ENCODE peak calls at places on chromosomes 16 and 17, in six cellular contexts. T, C, U, A, N and H are unnamed samples. For H3K27me3 and H3K36me3, the result is how much of the 10 kb centered on the place peaks cover.

GRCh38 chr16:55367301-55367745 is 43.3 kb downstream of the IRX6 start:
- DNase-seq in T (no peak), C (no peak), U (no peak), A (no peak), N (no peak), H (no peak)

GRCh38 chr17:17112628-17113200 is 70.5 kb downstream of the MPRIP start:
- DNase-seq in T (no peak), C (no peak), U (no peak), A (no peak), N (no peak), H (no peak)

GRCh38 chr16:21179983-21180365 is 21.5 kb downstream of the LDAF1 start:
- DNase-seq in T (no peak), C (no peak), U (no peak), A (no peak), N (no peak), H (no peak)

GRCh38 chr16:57141822-57142631 is 43.8 kb downstream of the PSME3IP1 start:
- DNase-seq in T (no peak), C (no peak), U (no peak), A (no peak), N (no peak), H (no peak)

GRCh38 chr16:87897563-87898505 is 28.5 kb upstream of the SLC7A5 start:
- DNase-seq in T (no peak), C (peak), U (no peak), A (no peak), N (no peak), H (no peak)

GRCh38 chr17:38598536-38598935 is 7.2 kb downstream of the SRCIN1 start:
- DNase-seq in T (no peak), C (peak), U (no peak), A (peak), N (peak), H (peak)

GRCh38 chr16:57041182-57042156 is 50.9 kb upstream of the CPNE2 start:
- DNase-seq in T (no peak), C (peak), U (no peak), A (no peak), N (peak), H (no peak)

GRCh38 chr17:10295728-10296343 is 77.0 kb downstream of the MYH13 start:
- DNase-seq in T (no peak), C (peak), U (peak), A (peak), N (peak), H (peak)

GRCh38 chr17:49600949-49601348 is 25.3 kb downstream of the NXPH3 start:
- DNase-seq in T (no peak), C (no peak), U (no peak), A (no peak), N (no peak), H (no peak)

GRCh38 chr17:79586131-79586530 is 24.7 kb downstream of the RBFOX3 start:
- DNase-seq in T (no peak), C (no peak), U (no peak), A (no peak), N (no peak), H (no peak)
- H3K27me3 ChIP-seq in T (under half), C (under half), U (under half), A (under half), N (under half), H (under half)

GRCh38 chr17:82819015-82819414 is 20.8 kb downstream of the ZNF750 start:
- DNase-seq in T (no peak), C (no peak), U (no peak), A (no peak), N (no peak), H (no peak)
- H3K36me3 ChIP-seq in T (half or more), C (under half), U (under half), A (under half), N (under half), H (under half)

DNA sequence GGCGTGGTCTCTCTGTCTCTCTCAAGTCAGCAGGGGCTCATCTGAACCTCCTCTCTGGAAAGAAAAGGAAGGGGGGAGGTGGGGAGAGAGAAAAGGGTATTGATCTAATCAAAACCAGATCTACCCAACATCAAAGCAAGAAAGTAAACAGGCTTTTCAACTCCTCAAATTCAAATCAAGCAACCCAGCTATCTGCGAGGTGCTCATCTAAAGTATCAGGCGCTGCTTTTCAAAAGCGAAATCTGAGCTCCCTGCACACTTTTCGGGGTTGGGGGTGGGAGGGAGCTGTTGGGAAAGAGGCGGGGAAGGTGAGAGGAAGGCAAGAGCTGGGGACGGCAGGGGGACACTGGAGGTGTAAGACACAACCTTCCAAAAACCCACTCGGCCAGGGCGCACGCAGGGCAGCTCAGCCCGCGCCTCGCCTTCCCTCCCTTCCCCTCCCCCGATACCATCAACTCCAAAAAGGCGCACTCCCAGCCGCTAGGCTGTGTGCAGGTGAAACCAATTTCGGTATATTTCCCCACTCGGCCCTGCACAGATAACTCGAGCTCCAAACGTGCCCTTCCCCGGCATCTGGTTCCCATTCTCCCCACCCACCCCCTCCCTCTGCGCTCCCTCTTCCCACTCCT is 2.7 kb downstream of the AXIN2 start:
- DNase-seq in T (no peak), C (no peak), U (no peak), A (no peak), N (no peak), H (no peak)
- H3K4me3 ChIP-seq in T (no peak), C (peak), U (peak), A (peak), N (peak), H (peak)

GRCh38 chr16:67361038-67361437 is 32.3 kb downstream of the TPPP3 start:
- DNase-seq in T (no peak), C (no peak), U (no peak), A (no peak), N (no peak), H (no peak)
- H3K27me3 ChIP-seq in T (under half), C (under half), U (under half), A (under half), N (under half), H (under half)

DNA sequence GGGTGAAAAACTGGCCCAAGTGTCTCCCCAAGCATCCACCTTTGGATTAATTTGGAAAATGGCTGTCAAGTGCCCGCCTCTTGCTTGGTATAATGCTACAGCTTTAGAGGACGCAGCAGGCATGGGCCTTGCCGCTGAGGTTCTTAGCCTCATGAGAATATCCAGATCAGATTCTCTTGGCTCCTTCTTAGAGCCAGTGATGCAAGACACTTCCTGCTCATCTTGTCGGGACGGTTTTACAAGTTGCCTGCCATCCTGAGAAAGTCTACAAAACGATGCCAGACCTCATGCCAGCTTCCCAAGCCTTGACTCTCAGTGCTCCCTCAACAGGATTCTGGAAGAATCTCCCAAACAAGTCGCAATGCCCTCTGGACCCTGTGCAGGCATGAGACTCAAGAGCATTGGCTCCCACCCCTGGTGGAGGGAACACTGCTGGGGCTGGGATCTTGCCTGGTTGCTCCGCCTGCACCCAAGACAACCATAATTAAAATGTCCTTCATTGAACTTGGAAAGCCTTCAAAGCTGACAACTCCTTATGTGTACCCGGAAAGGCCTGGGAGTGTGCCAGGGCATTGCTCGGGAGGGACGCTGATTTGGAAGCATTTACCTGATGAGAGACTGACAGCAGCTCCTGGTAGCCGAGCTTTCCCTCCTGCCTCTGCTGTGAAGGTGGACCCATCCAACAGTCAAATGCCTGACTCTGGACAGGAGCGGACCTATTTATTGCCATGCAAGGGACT is 25.8 kb upstream of the STH start:
- DNase-seq in T (no peak), C (peak), U (peak), A (no peak), N (no peak), H (no peak)
- H3K36me3 ChIP-seq in T (under half), C (under half), U (under half), A (under half), N (under half), H (under half)

GRCh38 chr17:30969989-30970680 is 704 bp upstream of the RNF135 start:
- DNase-seq in T (no peak), C (peak), U (no peak), A (no peak), N (peak), H (no peak)
- H3K4me3 ChIP-seq in T (peak), C (peak), U (peak), A (peak), N (peak), H (peak)